ENCODE peak calls at places on chromosomes 4 and X, in ten cellular contexts. Z is IMR-90, D is ovary, X is pancreas, P is uterus, T is transverse colon, N is HCT116, C is coronary artery, G is Peyer's patch, H is small intestine. V is an unnamed sample.

GRCh38 chrX:112341598-112341997 is 259.0 kb upstream of the TRPC5 start:
- DNase-seq in Z (peak), D (no peak), X (no peak), P (no peak), T (no peak), N (no peak), C (no peak), G (no peak), H (no peak), V (no peak)

GRCh38 chr4:24820541-24820940 is 25.2 kb downstream of the SOD3 start:
- DNase-seq in Z (no peak), D (no peak), X (no peak), P (no peak), T (no peak), N (no peak), C (no peak), G (no peak), H (no peak), V (no peak)

GRCh38 chr4:183097251-183098079 is 1.6 kb upstream of the WWC2 start:
- DNase-seq in Z (no peak), D (peak), X (no peak), P (peak), T (peak), N (no peak), C (no peak), G (no peak), H (no peak), V (no peak)

GRCh38 chr4:187010052-187010451 is 286.4 kb upstream of the FAT1 start:
- DNase-seq in Z (peak), D (no peak), X (no peak), P (no peak), T (no peak), N (no peak), C (no peak), G (no peak), H (no peak), V (no peak)

GRCh38 chr4:183288955-183289354 is 31.1 kb downstream of the CLDN22 start:
- DNase-seq in Z (no peak), D (no peak), X (no peak), P (no peak), T (no peak), N (no peak), C (no peak), G (no peak), H (no peak), V (no peak)

GRCh38 chrX:48800574-48801280 is 1.1 kb upstream of the HDAC6 start:
- DNase-seq in Z (no peak), D (no peak), X (no peak), P (no peak), T (no peak), N (no peak), C (no peak), G (no peak), H (no peak), V (no peak)

GRCh38 chrX:1162119-1162916 is 50.1 kb downstream of the CRLF2 start:
- DNase-seq in Z (no peak), D (no peak), X (no peak), P (no peak), T (no peak), N (no peak), C (no peak), G (no peak), H (no peak), V (no peak)

GRCh38 chrX:73561791-73562190 is 1.2 kb upstream of the CHIC1 start:
- DNase-seq in Z (peak), D (no peak), X (no peak), P (no peak), T (no peak), N (no peak), C (no peak), G (no peak), H (peak), V (no peak)

GRCh38 chr4:151716324-151716723 is 44.5 kb downstream of the GATB start:
- DNase-seq in Z (no peak), D (no peak), X (no peak), P (no peak), T (no peak), N (no peak), C (no peak), G (no peak), H (no peak), V (no peak)

GRCh38 chr4:181261279-181261678 is 981.9 kb upstream of the TENM3 start:
- DNase-seq in Z (peak), D (no peak), X (no peak), P (no peak), T (no peak), N (no peak), C (no peak), G (no peak), H (no peak), V (no peak)

GRCh38 chrX:40130207-40130606 is 32.4 kb upstream of the BCOR start:
- DNase-seq in Z (peak), D (no peak), X (no peak), P (peak), T (no peak), N (peak), C (no peak), G (no peak), H (no peak), V (no peak)

DNA sequence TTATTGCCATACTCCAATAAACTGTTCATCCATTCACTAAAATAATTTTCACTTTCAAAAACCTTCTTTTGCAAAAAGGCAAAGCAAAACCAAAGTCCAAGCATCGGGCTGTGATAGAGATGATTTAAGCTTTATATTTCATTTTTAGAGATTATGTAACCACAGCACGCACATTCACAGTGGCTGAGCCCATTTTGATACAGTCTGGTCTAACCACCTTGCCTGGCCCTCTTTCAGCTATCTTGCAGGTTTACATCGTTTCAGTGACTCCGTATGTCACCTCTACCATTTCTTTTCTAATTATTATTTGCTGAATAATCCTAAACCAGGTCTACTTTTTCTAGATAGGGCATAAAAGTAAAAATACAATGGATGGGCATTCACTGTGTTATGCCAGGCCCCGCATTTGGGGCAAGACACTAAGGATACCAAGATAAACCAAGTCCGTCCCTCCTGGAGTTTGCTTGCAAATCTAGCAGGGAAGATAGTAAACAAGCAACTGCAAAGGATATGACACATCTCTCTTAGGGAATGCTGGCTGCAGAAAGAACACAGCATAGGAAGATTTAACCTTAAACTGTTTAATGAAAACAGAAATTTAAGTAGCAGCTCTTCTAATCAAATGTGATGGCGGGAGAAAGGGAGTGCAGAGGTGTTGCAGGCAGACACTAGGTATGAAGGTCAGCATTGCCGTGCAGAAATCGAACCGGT is 1.7 kb downstream of the CASP3 start:
- DNase-seq in Z (peak), D (no peak), X (no peak), P (no peak), T (no peak), N (no peak), C (no peak), G (no peak), H (peak), V (no peak)
- H3K27ac ChIP-seq in Z (peak), D (peak), X (peak), P (peak), T (peak), N (no peak), C (peak), G (peak), H (peak), V (no peak)

DNA sequence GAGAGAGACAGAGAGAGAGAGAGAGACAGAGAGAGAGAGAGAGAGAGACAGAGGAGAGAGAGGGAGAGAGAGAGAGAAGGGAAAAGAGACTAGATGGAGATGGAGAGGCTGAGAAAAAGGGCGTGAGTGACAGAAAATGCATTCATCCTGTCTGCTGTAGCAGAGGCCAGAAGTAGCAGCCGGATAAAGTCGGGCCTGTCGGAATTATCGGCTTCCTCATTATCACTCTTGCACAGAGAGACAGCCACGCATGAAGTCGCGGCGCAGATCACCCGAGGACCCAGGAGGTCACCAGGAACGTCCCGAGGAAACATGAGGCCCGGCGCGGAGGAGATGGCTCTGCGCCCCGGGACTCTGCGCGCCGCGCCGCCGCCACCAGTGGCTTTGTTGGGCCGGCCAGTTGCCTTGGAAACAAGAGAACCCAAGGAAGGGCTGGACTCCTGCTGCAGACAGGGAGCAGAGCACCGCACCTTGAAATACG is 603.8 kb downstream of the PACRGL start:
- DNase-seq in Z (no peak), D (no peak), X (no peak), P (no peak), T (no peak), N (no peak), C (no peak), G (no peak), H (no peak), V (peak)
- H3K4me3 ChIP-seq in Z (no peak), D (peak), X (no peak), P (peak), T (no peak), N (no peak), C (no peak), G (no peak), H (no peak), V (peak)

DNA sequence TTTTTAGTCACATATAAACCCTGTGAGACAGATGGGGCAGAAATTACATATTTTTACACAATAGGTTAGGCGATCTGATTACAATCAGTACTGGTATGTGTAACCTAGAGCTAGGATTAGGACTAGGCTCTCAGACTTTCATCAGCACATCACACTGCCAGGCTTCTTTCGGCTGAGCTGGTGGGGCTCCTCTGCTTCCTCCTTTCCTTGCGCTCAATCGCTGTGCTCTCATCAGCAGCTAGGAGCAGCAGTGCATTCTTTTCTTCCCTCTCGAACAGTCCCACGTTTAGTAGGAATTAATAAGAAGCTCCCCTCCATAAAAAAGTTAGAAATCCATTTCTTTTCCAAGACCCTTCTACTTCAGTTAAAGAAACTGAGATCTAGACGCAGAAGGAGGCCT is 350.4 kb downstream of the SPRY1 start:
- DNase-seq in Z (no peak), D (no peak), X (no peak), P (no peak), T (no peak), N (no peak), C (no peak), G (no peak), H (no peak), V (no peak)
- H3K27ac ChIP-seq in Z (no peak), D (no peak), X (no peak), P (no peak), T (no peak), N (no peak), C (no peak), G (no peak), H (no peak), V (no peak)

GRCh38 chrX:117973175-117974075 is 143.2 kb downstream of the KLHL13 start:
- DNase-seq in Z (no peak), D (no peak), X (no peak), P (no peak), T (no peak), N (no peak), C (no peak), G (no peak), H (no peak), V (no peak)
- H3K4me3 ChIP-seq in Z (no peak), D (no peak), X (no peak), P (no peak), T (no peak), N (no peak), C (no peak), G (no peak), H (peak), V (no peak)

V was measured in thyroid gland.